ENCODE peak calls at places on chromosomes 16 and 17, in nine cellular contexts. One of them, this sample, is unnamed.

GRCh38 chr17:16108858-16109257 is 106.5 kb downstream of the NCOR1 start:
- DNase-seq in heart left ventricle: no peak
- DNase-seq in CD4-positive, alpha-beta T cell: no peak
- DNase-seq in CD4-positive, CD25-positive, alpha-beta regulatory T cell: no peak
- DNase-seq in breast epithelium: no peak
- DNase-seq in testis: no peak
- DNase-seq in WERI-Rb-1: no peak
- DNase-seq in GM23248: no peak
- DNase-seq in psoas muscle: no peak
- DNase-seq in this sample: no peak

GRCh38 chr17:51799981-51800380 is 358.5 kb downstream of the CA10 start:
- DNase-seq in CD4-positive, alpha-beta T cell: no peak
- DNase-seq in GM23248: no peak
- DNase-seq in psoas muscle: no peak
- DNase-seq in heart left ventricle: no peak
- DNase-seq in CD4-positive, CD25-positive, alpha-beta regulatory T cell: no peak
- DNase-seq in testis: no peak
- DNase-seq in WERI-Rb-1: no peak
- DNase-seq in breast epithelium: no peak
- DNase-seq in this sample: no peak

GRCh38 chr17:68288804-68289203 is 2.1 kb downstream of the SLC16A6 start:
- DNase-seq in psoas muscle: no peak
- DNase-seq in GM23248: no peak
- DNase-seq in CD4-positive, CD25-positive, alpha-beta regulatory T cell: no peak
- DNase-seq in heart left ventricle: no peak
- DNase-seq in CD4-positive, alpha-beta T cell: no peak
- DNase-seq in WERI-Rb-1: peak
- DNase-seq in breast epithelium: no peak
- DNase-seq in testis: no peak
- DNase-seq in this sample: no peak

GRCh38 chr17:80080081-80080480 is 21.3 kb upstream of the GAA start:
- DNase-seq in GM23248: peak
- DNase-seq in psoas muscle: no peak
- DNase-seq in testis: no peak
- DNase-seq in CD4-positive, CD25-positive, alpha-beta regulatory T cell: no peak
- DNase-seq in breast epithelium: no peak
- DNase-seq in WERI-Rb-1: no peak
- DNase-seq in heart left ventricle: no peak
- DNase-seq in CD4-positive, alpha-beta T cell: no peak
- DNase-seq in this sample: no peak

GRCh38 chr17:50290074-50290702 is 15.9 kb downstream of the TMEM92 start:
- DNase-seq in breast epithelium: peak
- DNase-seq in WERI-Rb-1: no peak
- DNase-seq in psoas muscle: peak
- DNase-seq in CD4-positive, CD25-positive, alpha-beta regulatory T cell: no peak
- DNase-seq in CD4-positive, alpha-beta T cell: no peak
- DNase-seq in testis: peak
- DNase-seq in GM23248: peak
- DNase-seq in heart left ventricle: peak
- DNase-seq in this sample: no peak

GRCh38 chr17:58289869-58290268 is 9.1 kb upstream of the MPO start:
- DNase-seq in testis: no peak
- DNase-seq in psoas muscle: no peak
- DNase-seq in heart left ventricle: no peak
- DNase-seq in CD4-positive, alpha-beta T cell: no peak
- DNase-seq in WERI-Rb-1: no peak
- DNase-seq in breast epithelium: no peak
- DNase-seq in GM23248: no peak
- DNase-seq in CD4-positive, CD25-positive, alpha-beta regulatory T cell: no peak
- DNase-seq in this sample: no peak

GRCh38 chr17:39631403-39631802 is 4.7 kb downstream of the PPP1R1B start:
- DNase-seq in breast epithelium: peak
- DNase-seq in CD4-positive, CD25-positive, alpha-beta regulatory T cell: no peak
- DNase-seq in heart left ventricle: no peak
- DNase-seq in psoas muscle: no peak
- DNase-seq in WERI-Rb-1: no peak
- DNase-seq in CD4-positive, alpha-beta T cell: no peak
- DNase-seq in GM23248: no peak
- DNase-seq in testis: no peak
- DNase-seq in this sample: peak

GRCh38 chr17:66791337-66791736 is 43.6 kb upstream of the CACNG5 start:
- DNase-seq in GM23248: no peak
- DNase-seq in breast epithelium: no peak
- DNase-seq in CD4-positive, CD25-positive, alpha-beta regulatory T cell: no peak
- DNase-seq in testis: no peak
- DNase-seq in psoas muscle: no peak
- DNase-seq in heart left ventricle: no peak
- DNase-seq in CD4-positive, alpha-beta T cell: no peak
- DNase-seq in WERI-Rb-1: no peak
- DNase-seq in this sample: no peak

GRCh38 chr17:57685499-57686132 is 59.5 kb downstream of the CCDC182 start:
- DNase-seq in CD4-positive, alpha-beta T cell: no peak
- DNase-seq in breast epithelium: no peak
- DNase-seq in GM23248: no peak
- DNase-seq in heart left ventricle: no peak
- DNase-seq in testis: no peak
- DNase-seq in CD4-positive, CD25-positive, alpha-beta regulatory T cell: no peak
- DNase-seq in WERI-Rb-1: no peak
- DNase-seq in psoas muscle: no peak
- DNase-seq in this sample: no peak

GRCh38 chr16:50593410-50594139 is 45.4 kb downstream of the NKD1 start:
- DNase-seq in WERI-Rb-1: peak
- DNase-seq in GM23248: no peak
- DNase-seq in breast epithelium: no peak
- DNase-seq in CD4-positive, CD25-positive, alpha-beta regulatory T cell: no peak
- DNase-seq in CD4-positive, alpha-beta T cell: no peak
- DNase-seq in psoas muscle: no peak
- DNase-seq in heart left ventricle: no peak
- DNase-seq in testis: no peak
- DNase-seq in this sample: peak

GRCh38 chr17:56510554-56511342 is 82.8 kb upstream of the NOG start:
- DNase-seq in heart left ventricle: no peak
- DNase-seq in WERI-Rb-1: no peak
- DNase-seq in testis: peak
- DNase-seq in breast epithelium: no peak
- DNase-seq in CD4-positive, CD25-positive, alpha-beta regulatory T cell: no peak
- DNase-seq in CD4-positive, alpha-beta T cell: no peak
- DNase-seq in psoas muscle: no peak
- DNase-seq in GM23248: no peak
- DNase-seq in this sample: peak

GRCh38 chr17:62724398-62725146 is 83.5 kb downstream of the MARCHF10 start:
- DNase-seq in CD4-positive, alpha-beta T cell: peak
- DNase-seq in breast epithelium: peak
- DNase-seq in WERI-Rb-1: no peak
- DNase-seq in testis: no peak
- DNase-seq in GM23248: peak
- DNase-seq in CD4-positive, CD25-positive, alpha-beta regulatory T cell: peak
- DNase-seq in psoas muscle: no peak
- DNase-seq in heart left ventricle: no peak
- DNase-seq in this sample: peak

GRCh38 chr16:79415983-79416641 is 184.4 kb downstream of the MAF start:
- DNase-seq in GM23248: no peak
- DNase-seq in CD4-positive, CD25-positive, alpha-beta regulatory T cell: no peak
- DNase-seq in breast epithelium: no peak
- DNase-seq in psoas muscle: no peak
- DNase-seq in WERI-Rb-1: no peak
- DNase-seq in CD4-positive, alpha-beta T cell: no peak
- DNase-seq in heart left ventricle: no peak
- DNase-seq in testis: no peak
- DNase-seq in this sample: no peak

GRCh38 chr16:10895053-10895946 is 18.3 kb downstream of the CIITA start:
- DNase-seq in heart left ventricle: no peak
- DNase-seq in WERI-Rb-1: no peak
- DNase-seq in testis: peak
- DNase-seq in breast epithelium: no peak
- DNase-seq in CD4-positive, alpha-beta T cell: no peak
- DNase-seq in psoas muscle: peak
- DNase-seq in GM23248: peak
- DNase-seq in CD4-positive, CD25-positive, alpha-beta regulatory T cell: no peak
- DNase-seq in this sample: peak

GRCh38 chr16:11391576-11391975 is 46.3 kb downstream of the RMI2 start:
- DNase-seq in WERI-Rb-1: no peak
- DNase-seq in CD4-positive, alpha-beta T cell: no peak
- DNase-seq in breast epithelium: no peak
- DNase-seq in heart left ventricle: no peak
- DNase-seq in testis: no peak
- DNase-seq in GM23248: no peak
- DNase-seq in psoas muscle: no peak
- DNase-seq in CD4-positive, CD25-positive, alpha-beta regulatory T cell: no peak
- DNase-seq in this sample: peak

GRCh38 chr17:47836601-47837000 is 4.5 kb downstream of the SCRN2 start:
- DNase-seq in testis: no peak
- DNase-seq in breast epithelium: no peak
- DNase-seq in CD4-positive, alpha-beta T cell: no peak
- DNase-seq in CD4-positive, CD25-positive, alpha-beta regulatory T cell: no peak
- DNase-seq in psoas muscle: no peak
- DNase-seq in heart left ventricle: no peak
- DNase-seq in WERI-Rb-1: no peak
- DNase-seq in GM23248: no peak
- DNase-seq in this sample: no peak

GRCh38 chr16:85579883-85580607 is 33.1 kb upstream of the GSE1 start:
- DNase-seq in CD4-positive, CD25-positive, alpha-beta regulatory T cell: no peak
- DNase-seq in testis: no peak
- DNase-seq in breast epithelium: no peak
- DNase-seq in CD4-positive, alpha-beta T cell: no peak
- DNase-seq in WERI-Rb-1: no peak
- DNase-seq in heart left ventricle: no peak
- DNase-seq in psoas muscle: no peak
- DNase-seq in GM23248: no peak
- DNase-seq in this sample: no peak

GRCh38 chr16:73872856-73873255 is 423.8 kb upstream of the PSMD7 start:
- DNase-seq in breast epithelium: no peak
- DNase-seq in CD4-positive, CD25-positive, alpha-beta regulatory T cell: no peak
- DNase-seq in psoas muscle: no peak
- DNase-seq in heart left ventricle: no peak
- DNase-seq in GM23248: no peak
- DNase-seq in testis: no peak
- DNase-seq in WERI-Rb-1: no peak
- DNase-seq in CD4-positive, alpha-beta T cell: no peak
- DNase-seq in this sample: no peak

GRCh38 chr17:41624208-41625101 is at the start of gene KRT17:
- DNase-seq in CD4-positive, alpha-beta T cell: no peak
- DNase-seq in CD4-positive, CD25-positive, alpha-beta regulatory T cell: no peak
- DNase-seq in testis: no peak
- DNase-seq in psoas muscle: no peak
- DNase-seq in heart left ventricle: no peak
- DNase-seq in breast epithelium: peak
- DNase-seq in GM23248: no peak
- DNase-seq in WERI-Rb-1: no peak
- DNase-seq in this sample: peak

GRCh38 chr17:40778466-40778865 is 3.9 kb downstream of the KRT27 start:
- DNase-seq in breast epithelium: no peak
- DNase-seq in CD4-positive, CD25-positive, alpha-beta regulatory T cell: no peak
- DNase-seq in CD4-positive, alpha-beta T cell: no peak
- DNase-seq in GM23248: no peak
- DNase-seq in WERI-Rb-1: no peak
- DNase-seq in heart left ventricle: no peak
- DNase-seq in psoas muscle: no peak
- DNase-seq in testis: no peak
- DNase-seq in this sample: no peak

GRCh38 chr17:78138204-78139060 is 7.8 kb upstream of the C17orf99 start:
- DNase-seq in CD4-positive, CD25-positive, alpha-beta regulatory T cell: no peak
- DNase-seq in WERI-Rb-1: peak
- DNase-seq in testis: no peak
- DNase-seq in CD4-positive, alpha-beta T cell: no peak
- DNase-seq in heart left ventricle: no peak
- DNase-seq in psoas muscle: no peak
- DNase-seq in breast epithelium: no peak
- DNase-seq in GM23248: no peak
- DNase-seq in this sample: no peak
- H3K27ac ChIP-seq in CD4-positive, CD25-positive, alpha-beta regulatory T cell: peak
- H3K27ac ChIP-seq in WERI-Rb-1: no peak
- H3K27ac ChIP-seq in testis: no peak
- H3K27ac ChIP-seq in CD4-positive, alpha-beta T cell: peak
- H3K27ac ChIP-seq in heart left ventricle: no peak
- H3K27ac ChIP-seq in psoas muscle: no peak
- H3K27ac ChIP-seq in breast epithelium: peak
- H3K27ac ChIP-seq in GM23248: no peak
- H3K27ac ChIP-seq in this sample: no peak

DNA sequence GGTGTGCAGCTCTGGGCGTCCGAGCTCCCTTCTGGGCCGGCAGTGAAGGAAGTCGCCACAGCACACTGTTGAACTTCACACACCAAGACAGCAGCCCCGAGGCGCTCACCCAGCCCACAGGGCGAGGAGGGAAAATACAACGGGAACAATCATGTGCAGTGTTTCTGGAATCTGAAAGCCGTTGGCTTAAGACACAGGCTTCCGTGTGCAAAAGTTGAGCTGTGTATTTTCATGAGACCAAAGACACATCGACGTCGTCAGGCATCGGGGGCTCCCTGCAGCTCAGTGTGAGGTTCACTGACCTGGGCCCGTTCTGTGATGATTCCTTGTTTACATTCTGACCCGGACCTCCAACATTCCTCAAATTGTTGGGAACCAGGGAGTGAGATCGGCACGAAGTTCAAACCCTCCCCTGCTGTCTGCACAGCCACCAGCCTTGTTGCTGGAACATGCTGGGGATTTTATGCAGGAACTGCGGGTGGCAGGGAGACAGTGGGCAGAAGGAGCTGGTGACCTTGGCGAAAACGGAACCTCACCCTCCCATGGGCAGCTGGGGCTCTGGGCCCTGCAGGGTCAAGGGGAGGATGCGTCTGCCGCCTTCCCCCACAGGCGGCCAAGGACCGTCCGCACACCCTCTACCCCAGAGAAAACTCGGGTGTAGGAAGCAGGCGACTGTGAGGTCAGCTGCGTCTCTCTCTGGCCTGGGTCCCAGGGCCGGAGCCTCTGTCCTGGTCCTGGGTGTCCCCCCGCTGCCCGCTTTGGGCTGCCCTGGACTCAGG is 72.2 kb downstream of the METRNL start:
- DNase-seq in WERI-Rb-1: no peak
- DNase-seq in psoas muscle: no peak
- DNase-seq in testis: peak
- DNase-seq in breast epithelium: peak
- DNase-seq in GM23248: peak
- DNase-seq in CD4-positive, alpha-beta T cell: no peak
- DNase-seq in CD4-positive, CD25-positive, alpha-beta regulatory T cell: no peak
- DNase-seq in heart left ventricle: no peak
- DNase-seq in this sample: peak
- H3K27ac ChIP-seq in WERI-Rb-1: no peak
- H3K27ac ChIP-seq in psoas muscle: no peak
- H3K27ac ChIP-seq in testis: no peak
- H3K27ac ChIP-seq in breast epithelium: no peak
- H3K27ac ChIP-seq in GM23248: no peak
- H3K27ac ChIP-seq in CD4-positive, alpha-beta T cell: no peak
- H3K27ac ChIP-seq in CD4-positive, CD25-positive, alpha-beta regulatory T cell: no peak
- H3K27ac ChIP-seq in heart left ventricle: no peak
- H3K27ac ChIP-seq in this sample: no peak

GRCh38 chr16:3946604-3947180 is 66.2 kb upstream of the CREBBP start:
- DNase-seq in breast epithelium: no peak
- DNase-seq in CD4-positive, CD25-positive, alpha-beta regulatory T cell: no peak
- DNase-seq in psoas muscle: no peak
- DNase-seq in testis: no peak
- DNase-seq in GM23248: no peak
- DNase-seq in WERI-Rb-1: no peak
- DNase-seq in heart left ventricle: no peak
- DNase-seq in CD4-positive, alpha-beta T cell: no peak
- DNase-seq in this sample: no peak
- H3K27ac ChIP-seq in breast epithelium: no peak
- H3K27ac ChIP-seq in CD4-positive, CD25-positive, alpha-beta regulatory T cell: no peak
- H3K27ac ChIP-seq in psoas muscle: no peak
- H3K27ac ChIP-seq in testis: no peak
- H3K27ac ChIP-seq in GM23248: peak
- H3K27ac ChIP-seq in WERI-Rb-1: no peak
- H3K27ac ChIP-seq in heart left ventricle: no peak
- H3K27ac ChIP-seq in CD4-positive, alpha-beta T cell: no peak
- H3K27ac ChIP-seq in this sample: no peak

GRCh38 chr17:69474171-69474831 is 59.8 kb downstream of the MAP2K6 start:
- DNase-seq in psoas muscle: no peak
- DNase-seq in WERI-Rb-1: peak
- DNase-seq in testis: no peak
- DNase-seq in heart left ventricle: no peak
- DNase-seq in CD4-positive, CD25-positive, alpha-beta regulatory T cell: no peak
- DNase-seq in breast epithelium: no peak
- DNase-seq in CD4-positive, alpha-beta T cell: no peak
- DNase-seq in GM23248: peak
- DNase-seq in this sample: no peak
- H3K27ac ChIP-seq in psoas muscle: peak
- H3K27ac ChIP-seq in WERI-Rb-1: peak
- H3K27ac ChIP-seq in testis: no peak
- H3K27ac ChIP-seq in heart left ventricle: no peak
- H3K27ac ChIP-seq in CD4-positive, CD25-positive, alpha-beta regulatory T cell: no peak
- H3K27ac ChIP-seq in breast epithelium: peak
- H3K27ac ChIP-seq in CD4-positive, alpha-beta T cell: no peak
- H3K27ac ChIP-seq in GM23248: peak
- H3K27ac ChIP-seq in this sample: no peak

This sample was measured in H9.